ENCODE peak calls at places on chromosome X, in five cellular contexts. One of them, this sample, is unnamed.

GRCh38 chrX:129091097-129091496 is 432.2 kb downstream of the SMARCA1 start:
- DNase-seq in GM19239: no peak
- DNase-seq in kidney epithelial cell: no peak
- DNase-seq in T-helper 1 cell: no peak
- DNase-seq in posterior cingulate gyrus: no peak
- DNase-seq in this sample: no peak

GRCh38 chrX:84144991-84145390 is 43.0 kb downstream of the RPS6KA6 start:
- DNase-seq in GM19239: no peak
- DNase-seq in kidney epithelial cell: no peak
- DNase-seq in T-helper 1 cell: no peak
- DNase-seq in posterior cingulate gyrus: no peak
- DNase-seq in this sample: no peak

GRCh38 chrX:110204986-110205385 is 112.9 kb downstream of the AMMECR1 start:
- DNase-seq in GM19239: no peak
- DNase-seq in kidney epithelial cell: no peak
- DNase-seq in T-helper 1 cell: no peak
- DNase-seq in posterior cingulate gyrus: no peak
- DNase-seq in this sample: no peak

GRCh38 chrX:22249371-22249770 is 23.3 kb upstream of the CBLL2 start:
- DNase-seq in GM19239: no peak
- DNase-seq in kidney epithelial cell: no peak
- DNase-seq in T-helper 1 cell: no peak
- DNase-seq in posterior cingulate gyrus: no peak
- DNase-seq in this sample: no peak

GRCh38 chrX:19772306-19772705 is 115.1 kb downstream of the SH3KBP1 start:
- DNase-seq in GM19239: no peak
- DNase-seq in kidney epithelial cell: no peak
- DNase-seq in T-helper 1 cell: no peak
- DNase-seq in posterior cingulate gyrus: no peak
- DNase-seq in this sample: no peak

GRCh38 chrX:30898886-30899285 is 9.8 kb upstream of the TAB3 start:
- DNase-seq in GM19239: no peak
- DNase-seq in kidney epithelial cell: no peak
- DNase-seq in T-helper 1 cell: no peak
- DNase-seq in posterior cingulate gyrus: no peak
- DNase-seq in this sample: no peak

GRCh38 chrX:11064851-11065600 is 46.1 kb upstream of the HCCS start:
- DNase-seq in GM19239: no peak
- DNase-seq in kidney epithelial cell: peak; percentile 7
- DNase-seq in T-helper 1 cell: no peak
- DNase-seq in posterior cingulate gyrus: no peak
- DNase-seq in this sample: no peak

GRCh38 chrX:42109428-42109827 is 186.1 kb upstream of the CASK start:
- DNase-seq in GM19239: no peak
- DNase-seq in kidney epithelial cell: no peak
- DNase-seq in T-helper 1 cell: no peak
- DNase-seq in posterior cingulate gyrus: no peak
- DNase-seq in this sample: no peak

GRCh38 chrX:138127314-138127713 is 561.4 kb downstream of the ZIC3 start:
- DNase-seq in GM19239: no peak
- DNase-seq in kidney epithelial cell: no peak
- DNase-seq in T-helper 1 cell: no peak
- DNase-seq in posterior cingulate gyrus: no peak
- DNase-seq in this sample: no peak

GRCh38 chrX:54134269-54134668 is 48.8 kb downstream of the FAM120C start:
- DNase-seq in GM19239: no peak
- DNase-seq in kidney epithelial cell: no peak
- DNase-seq in T-helper 1 cell: no peak
- DNase-seq in posterior cingulate gyrus: no peak
- DNase-seq in this sample: no peak

GRCh38 chrX:38859602-38860001 is 58.3 kb downstream of the MID1IP1 start:
- DNase-seq in GM19239: no peak
- DNase-seq in kidney epithelial cell: no peak
- DNase-seq in T-helper 1 cell: no peak
- DNase-seq in posterior cingulate gyrus: no peak
- DNase-seq in this sample: no peak

GRCh38 chrX:154980330-154981115 is 42.0 kb downstream of the F8 start:
- DNase-seq in GM19239: peak; percentile 10
- DNase-seq in kidney epithelial cell: peak; percentile 7
- DNase-seq in T-helper 1 cell: peak; percentile 70
- DNase-seq in posterior cingulate gyrus: peak; percentile 23
- DNase-seq in this sample: peak; percentile 65

GRCh38 chrX:87525771-87526229 is 8.2 kb downstream of the KLHL4 start:
- DNase-seq in GM19239: no peak
- DNase-seq in kidney epithelial cell: no peak
- DNase-seq in T-helper 1 cell: no peak
- DNase-seq in posterior cingulate gyrus: no peak
- DNase-seq in this sample: no peak

GRCh38 chrX:16658284-16658683 is 8.3 kb downstream of the S100G start:
- DNase-seq in GM19239: no peak
- DNase-seq in kidney epithelial cell: no peak
- DNase-seq in T-helper 1 cell: no peak
- DNase-seq in posterior cingulate gyrus: no peak
- DNase-seq in this sample: no peak

GRCh38 chrX:16966745-16967144 is 20.3 kb downstream of the REPS2 start:
- DNase-seq in GM19239: no peak
- DNase-seq in kidney epithelial cell: no peak
- DNase-seq in T-helper 1 cell: no peak
- DNase-seq in posterior cingulate gyrus: no peak
- DNase-seq in this sample: no peak

GRCh38 chrX:31435592-31435991 is 363.8 kb upstream of the FTHL17 start:
- DNase-seq in GM19239: no peak
- DNase-seq in kidney epithelial cell: no peak
- DNase-seq in T-helper 1 cell: no peak
- DNase-seq in posterior cingulate gyrus: no peak
- DNase-seq in this sample: no peak

GRCh38 chrX:153507484-153508178 is 9.8 kb upstream of the ATP2B3 start:
- DNase-seq in GM19239: peak; percentile 94
- DNase-seq in kidney epithelial cell: peak; percentile 7
- DNase-seq in T-helper 1 cell: peak; percentile 78
- DNase-seq in posterior cingulate gyrus: peak; percentile 71
- DNase-seq in this sample: peak; percentile 65

GRCh38 chrX:131626681-131627296 is 82.9 kb downstream of the OR13H1 start:
- DNase-seq in GM19239: no peak
- DNase-seq in kidney epithelial cell: no peak
- DNase-seq in T-helper 1 cell: no peak
- DNase-seq in posterior cingulate gyrus: no peak
- DNase-seq in this sample: no peak

GRCh38 chrX:10278716-10279115 is 121.9 kb downstream of the CLCN4 start:
- DNase-seq in GM19239: no peak
- DNase-seq in kidney epithelial cell: no peak
- DNase-seq in T-helper 1 cell: no peak
- DNase-seq in posterior cingulate gyrus: no peak
- DNase-seq in this sample: no peak

GRCh38 chrX:109448539-109448938 is 33.3 kb downstream of the GUCY2F start:
- DNase-seq in GM19239: no peak
- DNase-seq in kidney epithelial cell: no peak
- DNase-seq in T-helper 1 cell: no peak
- DNase-seq in posterior cingulate gyrus: no peak
- DNase-seq in this sample: no peak

GRCh38 chrX:23742693-23743622 is at the start of gene ACOT9:
- DNase-seq in GM19239: peak; percentile 60
- DNase-seq in kidney epithelial cell: peak; percentile 86
- DNase-seq in T-helper 1 cell: peak; percentile 51
- DNase-seq in posterior cingulate gyrus: peak; percentile 69
- DNase-seq in this sample: peak; percentile 55

GRCh38 chrX:56729152-56729557 is at the start of gene NBDY:
- DNase-seq in GM19239: peak; percentile 6
- DNase-seq in kidney epithelial cell: no peak
- DNase-seq in T-helper 1 cell: peak; percentile 20
- DNase-seq in posterior cingulate gyrus: peak; percentile 14
- DNase-seq in this sample: no peak

GRCh38 chrX:68462653-68463052 is 29.4 kb upstream of the OPHN1 start:
- DNase-seq in GM19239: no peak
- DNase-seq in kidney epithelial cell: no peak
- DNase-seq in T-helper 1 cell: no peak
- DNase-seq in posterior cingulate gyrus: no peak
- DNase-seq in this sample: no peak

GRCh38 chrX:21926116-21926515 is 14.4 kb upstream of the SMS start:
- DNase-seq in GM19239: no peak
- DNase-seq in kidney epithelial cell: no peak
- DNase-seq in T-helper 1 cell: no peak
- DNase-seq in posterior cingulate gyrus: no peak
- DNase-seq in this sample: no peak

GRCh38 chrX:153836921-153837320 is 6.6 kb upstream of the PDZD4 start:
- DNase-seq in GM19239: no peak
- DNase-seq in kidney epithelial cell: no peak
- DNase-seq in T-helper 1 cell: no peak
- DNase-seq in posterior cingulate gyrus: no peak
- DNase-seq in this sample: no peak

GRCh38 chrX:106401965-106402559 is 209.7 kb upstream of the RADX start:
- DNase-seq in GM19239: no peak
- DNase-seq in kidney epithelial cell: no peak
- DNase-seq in T-helper 1 cell: no peak
- DNase-seq in posterior cingulate gyrus: no peak
- DNase-seq in this sample: no peak

GRCh38 chrX:15438332-15438731 is 54.1 kb upstream of the VEGFD start:
- DNase-seq in GM19239: no peak
- DNase-seq in kidney epithelial cell: no peak
- DNase-seq in T-helper 1 cell: no peak
- DNase-seq in posterior cingulate gyrus: no peak
- DNase-seq in this sample: no peak

GRCh38 chrX:52082578-52082977 is 13.6 kb upstream of the MAGED4B start:
- DNase-seq in GM19239: no peak
- DNase-seq in kidney epithelial cell: no peak
- DNase-seq in T-helper 1 cell: no peak
- DNase-seq in posterior cingulate gyrus: no peak
- DNase-seq in this sample: no peak

GRCh38 chrX:95762716-95763115 is 921.9 kb upstream of the DIAPH2 start:
- DNase-seq in GM19239: no peak
- DNase-seq in kidney epithelial cell: no peak
- DNase-seq in T-helper 1 cell: no peak
- DNase-seq in posterior cingulate gyrus: no peak
- DNase-seq in this sample: no peak

GRCh38 chrX:108731144-108731543 is 5.2 kb downstream of the IRS4 start:
- DNase-seq in GM19239: no peak
- DNase-seq in kidney epithelial cell: no peak
- DNase-seq in T-helper 1 cell: no peak
- DNase-seq in posterior cingulate gyrus: no peak
- DNase-seq in this sample: no peak

GRCh38 chrX:23394421-23394820 is 59.8 kb downstream of the PTCHD1 start:
- DNase-seq in GM19239: no peak
- DNase-seq in kidney epithelial cell: no peak
- DNase-seq in T-helper 1 cell: no peak
- DNase-seq in posterior cingulate gyrus: no peak
- DNase-seq in this sample: no peak

GRCh38 chrX:132615396-132616131 is 126.7 kb upstream of the MBNL3 start:
- DNase-seq in GM19239: no peak
- DNase-seq in kidney epithelial cell: no peak
- DNase-seq in T-helper 1 cell: peak; percentile 24
- DNase-seq in posterior cingulate gyrus: no peak
- DNase-seq in this sample: peak; percentile 0

GRCh38 chrX:4936315-4936714 is 1222.9 kb upstream of the PRKX start:
- DNase-seq in GM19239: no peak
- DNase-seq in kidney epithelial cell: no peak
- DNase-seq in T-helper 1 cell: no peak
- DNase-seq in posterior cingulate gyrus: no peak
- DNase-seq in this sample: no peak

This sample was measured in effector memory CD4-positive, alpha-beta T cell.